ENCODE peak calls at places on chromosomes 2 and 18, in eight cellular contexts. J is A549, V is dorsolateral prefrontal cortex, E is pancreas, O is kidney, M is endothelial cell, X is HFFc6, Z is lower lobe of right lung. R is an unnamed sample.

GRCh38 chr2:152861349-152861942 is 143.0 kb downstream of the ARL6IP6 start:
- DNase-seq in X (no peak), J (peak; percentile 35), E (no peak), Z (no peak), O (no peak), M (no peak), V (no peak), R (no peak)

GRCh38 chr18:24600076-24600654 is 139.7 kb downstream of the HRH4 start:
- DNase-seq in Z (no peak), O (no peak), X (peak; percentile 36), M (peak; percentile 21), V (no peak), E (no peak), J (peak; percentile 3), R (no peak)

GRCh38 chr18:75915941-75916640 is 488.6 kb upstream of the SMIM21 start:
- DNase-seq in E (peak; percentile 19), X (no peak), V (peak; percentile 66), Z (no peak), J (no peak), M (peak; percentile 65), O (peak; percentile 67), R (peak; percentile 100)

GRCh38 chr2:218860950-218861381 is 1.4 kb downstream of the WNT6 start:
- DNase-seq in V (peak; percentile 23), M (no peak), X (no peak), Z (no peak), E (no peak), J (no peak), O (peak; percentile 70), R (peak; percentile 79)

GRCh38 chr2:162327134-162327769 is 8.8 kb upstream of the IFIH1 start:
- DNase-seq in M (no peak), V (no peak), J (no peak), X (peak; percentile 8), Z (no peak), O (no peak), E (no peak), R (no peak)

GRCh38 chr2:203685081-203685621 is 21.3 kb upstream of the CD28 start:
- DNase-seq in J (no peak), V (no peak), O (no peak), Z (no peak), M (no peak), E (no peak), X (peak; percentile 88), R (no peak)

GRCh38 chr2:61759718-61760117 is 94.1 kb downstream of the FAM161A start:
- DNase-seq in E (no peak), X (peak; percentile 60), O (no peak), V (no peak), Z (no peak), J (peak; percentile 39), M (no peak), R (no peak)

GRCh38 chr2:109436635-109437225 is 177.0 kb downstream of the SEPTIN10 start:
- DNase-seq in E (no peak), J (no peak), M (no peak), Z (peak; percentile 34), O (no peak), X (no peak), V (no peak), R (no peak)

GRCh38 chr18:42174909-42175308 is 219.9 kb downstream of the PIK3C3 start:
- DNase-seq in J (no peak), V (no peak), M (no peak), Z (no peak), E (no peak), X (peak; percentile 8), O (no peak), R (no peak)

GRCh38 chr2:155176345-155176744 is 477.9 kb downstream of the KCNJ3 start:
- DNase-seq in J (no peak), Z (no peak), V (no peak), M (no peak), O (no peak), E (no peak), X (no peak), R (no peak)

GRCh38 chr2:204749319-204749718 is 204.0 kb downstream of the PARD3B start:
- DNase-seq in Z (no peak), X (peak; percentile 44), V (no peak), E (no peak), O (no peak), J (no peak), M (no peak), R (no peak)

GRCh38 chr18:77106331-77106730 is 26.3 kb downstream of the MBP start:
- DNase-seq in E (no peak), J (no peak), V (no peak), M (no peak), X (no peak), Z (no peak), O (peak; percentile 74), R (no peak)

GRCh38 chr2:195559431-195559914 is 97.6 kb upstream of the SLC39A10 start:
- DNase-seq in M (no peak), J (no peak), X (peak; percentile 59), Z (no peak), V (no peak), O (no peak), E (no peak), R (no peak)

GRCh38 chr2:111099402-111099801 is 21.3 kb upstream of the BCL2L11 start:
- DNase-seq in O (no peak), M (no peak), J (no peak), Z (no peak), V (no peak), X (no peak), E (no peak), R (no peak)

GRCh38 chr2:196131384-196131861 is 40.0 kb downstream of the STK17B start:
- DNase-seq in O (no peak), V (no peak), M (no peak), Z (peak; percentile 55), X (peak; percentile 45), E (no peak), J (no peak), R (no peak)

GRCh38 chr2:139411236-139411635 is 631.0 kb upstream of the NXPH2 start:
- DNase-seq in M (no peak), X (no peak), Z (no peak), O (no peak), J (no peak), V (no peak), E (no peak), R (no peak)

DNA sequence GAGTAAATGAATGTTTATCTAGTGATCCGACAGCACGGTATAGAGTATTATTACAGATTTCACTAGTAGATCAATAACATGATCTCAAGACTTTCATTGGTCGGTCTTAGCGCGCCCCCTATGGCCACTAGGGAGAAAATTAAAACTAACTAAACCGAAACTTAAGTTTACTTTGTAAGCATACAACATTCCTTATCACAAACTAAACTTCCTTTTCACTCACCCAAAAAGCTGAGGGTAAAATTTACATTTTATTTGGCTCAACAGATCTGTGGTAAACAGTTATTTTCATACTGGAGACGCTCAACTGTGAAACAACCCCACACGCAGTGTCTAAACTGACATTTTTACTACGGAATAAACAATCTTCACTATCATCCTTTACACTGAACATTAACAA is 215.6 kb upstream of the MAP2 start:
- DNase-seq in E (peak; percentile 39), Z (peak; percentile 43), O (no peak), X (no peak), V (peak; percentile 37), J (no peak), M (peak; percentile 54), R (no peak)
- TF ChIP-seq CTCF in E (peak; percentile 53), Z (peak; percentile 56), O (peak; percentile 62), X (peak; percentile 71), V (peak; percentile 68), J (peak; percentile 71), M (peak; percentile 73), R (peak; percentile 83)

GRCh38 chr2:239227661-239228371 is 173.0 kb downstream of the HDAC4 start:
- DNase-seq in M (no peak), V (no peak), E (no peak), X (no peak), O (no peak), Z (no peak), J (no peak), R (no peak)
- TF ChIP-seq CTCF in M (no peak), V (no peak), E (no peak), X (no peak), O (no peak), Z (no peak), J (no peak), R (no peak)

GRCh38 chr2:190535119-190535439 is 557 bp upstream of the NEMP2 start:
- DNase-seq in Z (no peak), E (no peak), O (no peak), V (no peak), M (no peak), J (no peak), X (no peak), R (no peak)

GRCh38 chr2:190533175-190533967 is 1.2 kb downstream of the NEMP2 start:
- DNase-seq in J (no peak), X (no peak), E (no peak), O (no peak), M (no peak), V (no peak), Z (peak; percentile 47), R (no peak)

GRCh38 chr2:190533968-190534309 is 583 bp downstream of the NEMP2 start:
- DNase-seq in M (no peak), V (no peak), X (no peak), J (peak; percentile 10), Z (no peak), E (peak; percentile 14), O (no peak), R (no peak)

GRCh38 chr2:190535586-190535985 is 1.1 kb upstream of the NEMP2 start:
- DNase-seq in X (no peak), E (no peak), Z (no peak), M (no peak), V (no peak), J (no peak), O (no peak), R (no peak)

GRCh38 chr2:190534310-190535118 is at the start of gene NEMP2:
- DNase-seq in V (peak; percentile 69), E (peak; percentile 70), X (peak; percentile 11), Z (peak; percentile 91), O (peak; percentile 93), J (peak; percentile 52), M (peak; percentile 76), R (peak; percentile 46)
- TF ChIP-seq CTCF in V (peak; percentile 28), E (no peak), X (no peak), Z (no peak), O (no peak), J (no peak), M (no peak), R (no peak)

GRCh38 chr2:213627054-213627710 is 342.9 kb downstream of the SPAG16 start:
- DNase-seq in Z (no peak), O (no peak), V (no peak), M (no peak), X (no peak), J (no peak), E (no peak), R (no peak)
- TF ChIP-seq CTCF in Z (no peak), O (no peak), V (no peak), M (no peak), X (no peak), J (no peak), E (no peak), R (no peak)

R was measured in D721Med.